ENCODE peak calls at places on chromosomes 6 and 20, in eight cellular contexts. T is HT-29; V is foreskin fibroblast; W is substantia nigra; S is stimulated activated CD8-positive, alpha-beta memory T cell treated with anti-CD3 and anti-CD28 coated beads, Interleukin-7, amount 100 ng/mL, for 4 hours; H is NCI-H1694 treated with DMSO at 0.1 percent for 48 hours; U is H4; M is fibroblast of mammary gland. A is an unnamed sample.

GRCh38 chr6:147641511-147641910 is 133.0 kb downstream of the SAMD5 start:
- DNase-seq in T (no peak), V (no peak), W (no peak), S (no peak), H (no peak), U (no peak), M (no peak), A (no peak)

GRCh38 chr6:7108196-7108963 is 619 bp downstream of the RREB1 start:
- DNase-seq in T (peak), V (peak), W (no peak), S (no peak), H (peak), U (no peak), M (peak), A (no peak)

GRCh38 chr6:75524322-75524972 is 30.8 kb upstream of the FILIP1 start:
- DNase-seq in T (peak), V (peak), W (no peak), S (no peak), H (no peak), U (peak), M (peak), A (peak)

GRCh38 chr6:116248577-116248976 is 5.3 kb downstream of the TSPYL4 start:
- DNase-seq in T (no peak), V (no peak), W (no peak), S (no peak), H (no peak), U (no peak), M (no peak), A (no peak)

GRCh38 chr20:57618091-57618765 is 2.0 kb downstream of the ZBP1 start:
- DNase-seq in T (peak), V (peak), W (no peak), S (peak), H (no peak), U (no peak), M (no peak), A (no peak)

GRCh38 chr6:151330130-151330715 is 61.1 kb downstream of the ZBTB2 start:
- DNase-seq in T (no peak), V (peak), W (no peak), S (no peak), H (no peak), U (no peak), M (peak), A (peak)

GRCh38 chr20:63782521-63782971 is 43.0 kb downstream of the SLC2A4RG start:
- DNase-seq in T (no peak), V (no peak), W (no peak), S (no peak), H (no peak), U (no peak), M (no peak), A (no peak)

GRCh38 chr6:121838842-121839241 is 403.4 kb downstream of the GJA1 start:
- DNase-seq in T (peak), V (peak), W (no peak), S (no peak), H (no peak), U (peak), M (peak), A (peak)

GRCh38 chr6:30826961-30827342 is 57.4 kb upstream of the DDR1 start:
- DNase-seq in T (peak), V (no peak), W (no peak), S (no peak), H (no peak), U (peak), M (no peak), A (no peak)

GRCh38 chr6:1424306-1424927 is 35.0 kb downstream of the FOXF2 start:
- DNase-seq in T (peak), V (peak), W (no peak), S (no peak), H (peak), U (peak), M (peak), A (peak)

GRCh38 chr6:51049983-51050877 is 231.6 kb downstream of the TFAP2B start:
- DNase-seq in T (no peak), V (no peak), W (no peak), S (no peak), H (no peak), U (no peak), M (peak), A (no peak)

GRCh38 chr20:20733943-20734342 is 21.5 kb upstream of the RALGAPA2 start:
- DNase-seq in T (no peak), V (no peak), W (no peak), S (no peak), H (no peak), U (no peak), M (no peak), A (no peak)

GRCh38 chr6:10451828-10452509 is 37.1 kb upstream of the TFAP2A start:
- DNase-seq in T (peak), V (peak), W (no peak), S (no peak), H (no peak), U (peak), M (peak), A (peak)

GRCh38 chr6:123565529-123565928 is 71.2 kb downstream of the TRDN start:
- DNase-seq in T (no peak), V (no peak), W (no peak), S (no peak), H (no peak), U (no peak), M (no peak), A (no peak)

GRCh38 chr20:21936720-21937380 is 231.4 kb downstream of the PAX1 start:
- DNase-seq in T (no peak), V (no peak), W (no peak), S (no peak), H (no peak), U (no peak), M (peak), A (peak)

GRCh38 chr6:34810936-34811632 is 19.2 kb downstream of the BLTP3A start:
- DNase-seq in T (peak), V (no peak), W (no peak), S (no peak), H (no peak), U (no peak), M (no peak), A (no peak)

GRCh38 chr6:100620085-100620484 is 155.4 kb upstream of the SIM1 start:
- DNase-seq in T (no peak), V (peak), W (no peak), S (no peak), H (no peak), U (peak), M (peak), A (peak)

GRCh38 chr20:46311039-46311650 is 2.8 kb upstream of the CDH22 start:
- DNase-seq in T (no peak), V (peak), W (no peak), S (no peak), H (no peak), U (peak), M (no peak), A (no peak)

GRCh38 chr6:170456886-170457698 is 96.0 kb downstream of the PSMB1 start:
- DNase-seq in T (no peak), V (peak), W (no peak), S (no peak), H (no peak), U (no peak), M (no peak), A (no peak)

GRCh38 chr6:151351731-151352130 is 39.6 kb downstream of the ZBTB2 start:
- DNase-seq in T (no peak), V (no peak), W (no peak), S (no peak), H (no peak), U (no peak), M (no peak), A (no peak)

GRCh38 chr6:170163405-170164170 is 127.3 kb downstream of the DLL1 start:
- DNase-seq in T (no peak), V (no peak), W (no peak), S (no peak), H (no peak), U (no peak), M (no peak), A (no peak)

GRCh38 chr6:48074368-48074767 is 36.6 kb downstream of the PTCHD4 start:
- DNase-seq in T (no peak), V (peak), W (no peak), S (no peak), H (no peak), U (no peak), M (peak), A (no peak)

GRCh38 chr20:17226410-17227198 is at the start of gene PCSK2:
- DNase-seq in T (no peak), V (peak), W (no peak), S (no peak), H (peak), U (peak), M (peak), A (peak)

GRCh38 chr6:136657629-136658028 is 107.4 kb upstream of the MAP7 start:
- DNase-seq in T (no peak), V (peak), W (no peak), S (no peak), H (no peak), U (no peak), M (peak), A (no peak)

GRCh38 chr6:44475417-44475778 is 87.9 kb downstream of the CDC5L start:
- DNase-seq in T (no peak), V (no peak), W (no peak), S (no peak), H (no peak), U (no peak), M (no peak), A (no peak)

GRCh38 chr6:163529605-163530004 is 115.1 kb downstream of the QKI start:
- DNase-seq in T (no peak), V (peak), W (no peak), S (no peak), H (no peak), U (peak), M (peak), A (peak)

GRCh38 chr20:30168025-30168799 is 1089.3 kb upstream of the DEFB115 start:
- DNase-seq in T (no peak), V (no peak), W (no peak), S (peak), H (no peak), U (no peak), M (no peak), A (no peak)

GRCh38 chr20:34012735-34013134 is 19.0 kb downstream of the RALY start:
- DNase-seq in T (no peak), V (no peak), W (no peak), S (no peak), H (no peak), U (no peak), M (no peak), A (no peak)

GRCh38 chr6:91626935-91627334 is 1040.1 kb upstream of the MAP3K7 start:
- DNase-seq in T (peak), V (no peak), W (no peak), S (no peak), H (no peak), U (no peak), M (no peak), A (no peak)

GRCh38 chr6:7300890-7301289 is 12.1 kb downstream of the SSR1 start:
- DNase-seq in T (no peak), V (no peak), W (no peak), S (no peak), H (no peak), U (no peak), M (no peak), A (no peak)

GRCh38 chr6:13614126-13614925 is 809 bp upstream of the NOL7 start:
- DNase-seq in T (peak), V (peak), W (no peak), S (no peak), H (peak), U (peak), M (peak), A (peak)

GRCh38 chr20:2521369-2522305 is 12.9 kb upstream of the ZNF343 start:
- DNase-seq in T (peak), V (peak), W (no peak), S (no peak), H (peak), U (no peak), M (peak), A (no peak)

GRCh38 chr6:46655803-46656202 is 3.0 kb downstream of the SLC25A27 start:
- DNase-seq in T (peak), V (no peak), W (no peak), S (no peak), H (no peak), U (peak), M (no peak), A (no peak)

GRCh38 chr6:137975058-137975940 is 108.2 kb downstream of the TNFAIP3 start:
- DNase-seq in T (peak), V (peak), W (no peak), S (peak), H (peak), U (no peak), M (peak), A (no peak)

GRCh38 chr6:29968130-29968529 is 25.8 kb downstream of the HLA-A start:
- DNase-seq in T (peak), V (peak), W (no peak), S (no peak), H (no peak), U (peak), M (peak), A (no peak)

GRCh38 chr6:14079433-14079832 is 38.1 kb upstream of the CD83 start:
- DNase-seq in T (no peak), V (no peak), W (no peak), S (no peak), H (no peak), U (peak), M (no peak), A (no peak)